ENCODE peak calls at places on chromosomes 3 and 15, in four cellular contexts. U, Y, S and D are unnamed samples.

GRCh38 chr3:53668872-53669271 is 174.5 kb downstream of the CACNA1D start:
- DNase-seq in U (no peak), Y (peak), S (no peak), D (no peak)

GRCh38 chr15:65411470-65412071 is 11.2 kb downstream of the IGDCC4 start:
- DNase-seq in Y (no peak), U (no peak), S (no peak), D (no peak)

GRCh38 chr15:97082835-97083234 is 752.3 kb downstream of the NR2F2 start:
- DNase-seq in U (no peak), S (no peak), Y (no peak), D (no peak)

GRCh38 chr15:29471757-29472156 is 202.1 kb upstream of the NSMCE3 start:
- DNase-seq in Y (no peak), U (no peak), S (no peak), D (no peak)

GRCh38 chr3:176293277-176293676 is 904.0 kb downstream of the TBL1XR1 start:
- DNase-seq in U (no peak), Y (no peak), S (no peak), D (no peak)

GRCh38 chr3:23455775-23456174 is 252.6 kb downstream of the UBE2E2 start:
- DNase-seq in U (no peak), S (no peak), Y (no peak), D (no peak)

GRCh38 chr15:92579486-92579885 is 76.1 kb downstream of the FAM174B start:
- DNase-seq in U (no peak), Y (no peak), S (no peak), D (no peak)

GRCh38 chr15:74179983-74180688 is 6.6 kb downstream of the ISLR start:
- DNase-seq in U (no peak), S (no peak), Y (no peak), D (no peak)

GRCh38 chr3:109346099-109346498 is 8.8 kb upstream of the DPPA4 start:
- DNase-seq in U (no peak), S (no peak), Y (no peak), D (no peak)

GRCh38 chr15:76185716-76186115 is 125.6 kb downstream of the ETFA start:
- DNase-seq in S (peak), Y (peak), U (no peak), D (no peak)

GRCh38 chr3:139491027-139491700 is 14.8 kb upstream of the RBP2 start:
- DNase-seq in S (no peak), U (no peak), Y (no peak), D (no peak)

GRCh38 chr3:36700537-36701248 is 63.7 kb downstream of the DCLK3 start:
- DNase-seq in Y (peak), U (peak), S (peak), D (peak)

GRCh38 chr3:126979076-126979628 is 3.8 kb upstream of the PLXNA1 start:
- DNase-seq in U (no peak), S (no peak), Y (peak), D (no peak)

GRCh38 chr15:65221708-65222107 is 10.4 kb upstream of the CILP start:
- DNase-seq in S (no peak), U (no peak), Y (no peak), D (no peak)

GRCh38 chr15:53807500-53807899 is 48.0 kb upstream of the WDR72 start:
- DNase-seq in U (no peak), Y (no peak), S (no peak), D (no peak)

GRCh38 chr3:197555281-197556261 is at the start of gene BDH1:
- DNase-seq in U (peak), S (no peak), Y (no peak), D (peak)

GRCh38 chr3:4866841-4867240 is 112.4 kb upstream of the BHLHE40 start:
- DNase-seq in S (no peak), U (no peak), Y (no peak), D (no peak)

GRCh38 chr15:74653426-74654082 is 37.9 kb downstream of the CLK3 start:
- DNase-seq in S (no peak), Y (no peak), U (no peak), D (no peak)

GRCh38 chr3:150721285-150722130 is 17.8 kb upstream of the ERICH6 start:
- DNase-seq in U (peak), S (no peak), Y (peak), D (peak)

DNA sequence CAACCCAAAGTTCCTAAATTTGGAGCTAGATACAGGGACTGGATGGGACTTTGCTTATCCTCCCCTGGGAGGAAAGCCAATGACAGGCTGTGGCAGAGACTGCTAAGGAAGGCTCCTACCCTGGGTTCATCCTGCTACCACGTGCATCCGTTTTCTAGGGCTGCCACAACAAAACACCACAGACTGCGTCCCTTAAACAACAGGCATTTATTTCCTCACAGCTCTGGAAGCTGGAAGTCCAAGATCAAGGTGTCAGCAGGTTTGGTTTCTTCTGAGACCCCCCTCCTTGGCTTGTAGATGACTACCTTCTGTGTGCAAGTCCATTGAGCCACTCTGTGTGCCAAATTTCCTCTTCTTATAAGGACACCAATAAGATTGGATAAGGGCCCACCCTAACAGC is 263.9 kb downstream of the FAM43A start:
- DNase-seq in S (no peak), U (no peak), Y (no peak), D (no peak)
- TF ChIP-seq POLR2A in S (no peak), U (no peak), Y (no peak), D (no peak)

GRCh38 chr3:30426319-30426993 is 179.9 kb upstream of the TGFBR2 start:
- DNase-seq in U (no peak), S (no peak), Y (no peak), D (no peak)
- TF ChIP-seq TAF1 in U (no peak), S (no peak), Y (no peak), D (no peak)

DNA sequence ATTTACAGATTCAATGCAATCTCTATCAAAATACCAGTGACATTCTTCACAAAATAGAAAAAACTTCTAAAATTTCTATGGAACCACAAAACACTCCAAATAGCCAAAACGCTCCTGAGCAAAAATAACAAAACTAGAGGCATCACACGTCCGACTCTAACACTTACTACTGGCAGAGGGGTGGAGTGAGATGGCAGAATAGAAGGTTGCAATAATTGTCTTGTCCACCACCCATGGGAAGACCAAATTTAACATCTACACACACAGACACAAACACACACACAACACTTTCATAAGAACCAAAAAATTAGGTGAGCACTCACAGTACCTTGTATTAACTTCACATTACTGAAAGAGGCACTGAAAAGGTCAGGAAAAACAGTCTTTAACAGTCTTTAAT is 21.3 kb upstream of the KPNA4 start:
- DNase-seq in Y (no peak), U (no peak), S (no peak), D (no peak)
- TF ChIP-seq POLR2AphosphoS5 in Y (no peak), U (no peak), S (no peak), D (no peak)

DNA sequence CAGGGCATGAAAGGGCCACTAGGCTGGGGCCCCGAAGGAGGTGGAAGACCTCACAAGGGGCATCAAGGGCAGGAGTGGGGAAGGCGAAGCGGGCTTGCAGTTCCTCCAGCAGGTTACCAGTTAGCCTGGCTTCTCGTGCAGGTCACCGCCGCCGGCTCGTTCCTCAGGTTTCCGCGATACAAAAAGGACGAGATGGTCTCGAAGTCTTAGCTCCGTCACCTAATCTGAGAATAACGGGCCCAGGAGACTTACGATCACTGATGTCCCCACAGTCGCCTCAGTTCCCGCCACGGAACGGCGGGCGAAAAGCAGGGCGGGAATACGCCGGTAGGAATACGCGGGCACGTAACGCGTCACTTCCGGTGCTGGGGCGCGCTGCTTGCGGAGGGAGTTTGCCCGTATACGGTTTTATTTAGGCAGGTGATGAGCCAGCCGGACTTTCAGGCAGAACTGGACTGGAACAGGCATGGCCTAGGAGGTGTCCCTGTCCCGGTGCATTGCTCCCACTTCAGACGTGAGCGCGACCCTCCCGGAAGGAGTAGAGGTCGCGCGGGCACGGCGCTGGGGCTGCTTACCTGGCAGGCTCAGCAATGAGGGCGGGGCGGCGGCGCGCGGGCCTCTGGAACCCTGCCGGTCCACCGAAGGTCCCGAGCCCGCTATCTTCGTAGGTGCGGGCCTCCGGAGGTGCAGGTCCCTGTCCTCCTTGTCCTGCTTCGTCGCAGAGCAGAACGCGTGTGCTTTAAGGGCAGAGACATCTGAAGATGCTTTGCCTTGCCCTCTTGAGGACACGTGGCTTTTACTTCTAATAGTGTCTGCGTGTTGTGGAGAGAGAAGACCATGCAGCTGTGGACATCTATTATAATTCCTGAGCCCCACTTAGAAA is at the start of gene RFC4:
- DNase-seq in U (peak), Y (peak), S (no peak), D (peak)
- TF ChIP-seq POLR2A in U (peak), Y (peak), S (peak), D (peak)

GRCh38 chr3:178084938-178085816 is 451.1 kb upstream of the KCNMB2 start:
- DNase-seq in Y (no peak), U (no peak), S (peak), D (no peak)
- TF ChIP-seq TAF1 in Y (no peak), U (no peak), S (no peak), D (no peak)

GRCh38 chr15:83943849-83944404 is 290.0 kb downstream of the ADAMTSL3 start:
- DNase-seq in S (no peak), Y (no peak), U (no peak), D (no peak)

GRCh38 chr15:83943043-83943442 is 289.1 kb downstream of the ADAMTSL3 start:
- DNase-seq in S (no peak), U (no peak), Y (no peak), D (no peak)

DNA sequence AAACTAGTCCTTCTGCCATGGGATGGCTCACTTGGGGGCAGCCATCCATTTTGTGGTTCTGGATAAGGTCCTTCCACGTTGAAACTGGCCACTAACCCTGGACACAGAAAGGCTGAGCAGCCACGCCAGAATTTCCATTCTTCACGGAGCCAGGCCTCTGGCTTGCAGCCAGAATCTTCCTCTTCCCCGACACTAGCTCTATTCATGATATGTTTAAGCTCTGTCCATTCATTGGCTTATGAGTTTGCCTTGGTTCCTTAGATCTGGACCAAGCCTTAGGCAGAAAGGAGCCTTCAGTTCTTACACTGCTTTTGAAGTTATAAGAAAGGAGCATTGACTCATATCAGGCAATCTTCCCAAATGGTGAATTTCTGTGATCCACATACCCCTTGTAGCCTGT is 288.4 kb upstream of the GOLGA6L4 start:
- DNase-seq in U (no peak), Y (no peak), S (no peak), D (no peak)
- TF ChIP-seq POLR2AphosphoS5 in U (no peak), Y (no peak), S (no peak), D (no peak)

DNA sequence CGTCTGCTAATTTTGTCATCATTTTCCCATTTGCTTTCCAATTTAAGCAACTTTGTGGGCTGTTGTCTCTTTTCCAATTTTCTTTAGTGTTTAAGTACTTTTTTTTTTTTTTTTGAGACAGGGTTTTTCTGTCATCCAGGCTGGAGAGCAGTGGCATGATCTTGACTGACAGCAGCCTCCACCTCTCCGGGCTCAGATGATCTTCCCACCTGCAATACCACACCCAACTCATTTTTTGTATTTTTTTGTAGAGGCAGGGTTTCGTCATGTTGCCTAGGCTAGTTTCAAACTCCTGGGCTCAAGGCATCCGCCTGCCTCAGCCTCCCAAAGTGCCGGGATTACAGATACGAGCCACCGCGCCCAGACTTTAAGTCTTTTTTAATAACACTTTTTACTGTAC is 26.2 kb upstream of the EIF4A2 start:
- DNase-seq in Y (no peak), S (no peak), U (no peak), D (no peak)
- TF ChIP-seq POLR2A in Y (no peak), S (no peak), U (no peak), D (no peak)